ENCODE peak calls at places on chromosomes 16 and 17, in six cellular contexts. X is lower leg skin, B is heart right ventricle, V is tibial nerve, Z is Caco-2, Y is OCI-LY7. N is an unnamed sample.

GRCh38 chr17:28878981-28879380 is 18.6 kb downstream of the FLOT2 start:
- DNase-seq in X (no peak), B (no peak), V (no peak), Z (peak), Y (peak), N (peak)

GRCh38 chr17:9932481-9932880 is 27.4 kb upstream of the RCVRN start:
- DNase-seq in X (no peak), B (no peak), V (no peak), Z (no peak), Y (no peak), N (no peak)

GRCh38 chr17:32536736-32537646 is 50.2 kb downstream of the CDK5R1 start:
- DNase-seq in X (no peak), B (no peak), V (no peak), Z (no peak), Y (no peak), N (peak)

GRCh38 chr17:45143767-45144198 is 4.5 kb upstream of the HEXIM1 start:
- DNase-seq in X (peak), B (peak), V (peak), Z (no peak), Y (no peak), N (peak)

GRCh38 chr16:85913688-85914422 is 14.9 kb downstream of the IRF8 start:
- DNase-seq in X (no peak), B (no peak), V (no peak), Z (no peak), Y (no peak), N (no peak)

GRCh38 chr17:2025622-2026309 is 632 bp upstream of the RTN4RL1 start:
- DNase-seq in X (peak), B (peak), V (peak), Z (peak), Y (no peak), N (no peak)

GRCh38 chr16:67943619-67944503 is at the start of gene LCAT:
- DNase-seq in X (no peak), B (peak), V (peak), Z (no peak), Y (no peak), N (peak)

GRCh38 chr17:30808785-30809286 is 15.7 kb downstream of the CRLF3 start:
- DNase-seq in X (no peak), B (no peak), V (no peak), Z (no peak), Y (peak), N (no peak)

GRCh38 chr17:47730681-47731080 is 2.4 kb upstream of the TBX21 start:
- DNase-seq in X (no peak), B (no peak), V (no peak), Z (peak), Y (no peak), N (no peak)

GRCh38 chr16:74563828-74564263 is 43.1 kb downstream of the GLG1 start:
- DNase-seq in X (peak), B (no peak), V (no peak), Z (no peak), Y (no peak), N (peak)

GRCh38 chr16:1794221-1794871 is 841 bp upstream of the IGFALS start:
- DNase-seq in X (no peak), B (peak), V (no peak), Z (peak), Y (no peak), N (no peak)

GRCh38 chr16:89448656-89449055 is 41.7 kb downstream of the ANKRD11 start:
- DNase-seq in X (no peak), B (peak), V (no peak), Z (no peak), Y (no peak), N (no peak)

GRCh38 chr16:47519543-47519942 is 58.4 kb downstream of the PHKB start:
- DNase-seq in X (no peak), B (no peak), V (no peak), Z (no peak), Y (no peak), N (no peak)

GRCh38 chr17:17859909-17860760 is 23.3 kb upstream of the SREBF1 start:
- DNase-seq in X (no peak), B (peak), V (peak), Z (peak), Y (peak), N (peak)

GRCh38 chr17:73960469-73960868 is 243.0 kb upstream of the RPL38 start:
- DNase-seq in X (no peak), B (no peak), V (no peak), Z (no peak), Y (no peak), N (no peak)

GRCh38 chr16:86831366-86831765 is 253.0 kb downstream of the FOXL1 start:
- DNase-seq in X (no peak), B (no peak), V (no peak), Z (no peak), Y (peak), N (no peak)

GRCh38 chr17:38906429-38907172 is 18.8 kb upstream of the LASP1NB start:
- DNase-seq in X (no peak), B (no peak), V (no peak), Z (no peak), Y (no peak), N (no peak)

GRCh38 chr17:8125196-8125946 is 1.5 kb upstream of the HES7 start:
- DNase-seq in X (peak), B (peak), V (peak), Z (peak), Y (peak), N (no peak)

GRCh38 chr16:990516-991291 is 9.1 kb downstream of the SOX8 start:
- DNase-seq in X (no peak), B (no peak), V (no peak), Z (no peak), Y (no peak), N (no peak)

GRCh38 chr16:24984903-24985675 is 30.1 kb downstream of the ARHGAP17 start:
- DNase-seq in X (no peak), B (no peak), V (no peak), Z (no peak), Y (no peak), N (no peak)

GRCh38 chr17:37234106-37234505 is 141.7 kb upstream of the C17orf78 start:
- DNase-seq in X (no peak), B (no peak), V (no peak), Z (no peak), Y (no peak), N (no peak)

GRCh38 chr16:87653234-87653633 is 50.9 kb downstream of the JPH3 start:
- DNase-seq in X (no peak), B (no peak), V (no peak), Z (no peak), Y (peak), N (no peak)

GRCh38 chr17:77555741-77556291 is 402.7 kb upstream of the TNRC6C start:
- DNase-seq in X (no peak), B (no peak), V (peak), Z (no peak), Y (no peak), N (no peak)

GRCh38 chr17:82391496-82392066 is 20.0 kb downstream of the UTS2R start:
- DNase-seq in X (no peak), B (no peak), V (no peak), Z (no peak), Y (no peak), N (no peak)

GRCh38 chr16:28554634-28555423 is 1.1 kb downstream of the SGF29 start:
- DNase-seq in X (no peak), B (no peak), V (no peak), Z (no peak), Y (no peak), N (no peak)

GRCh38 chr17:3529817-3530741 is 27.5 kb downstream of the TRPV3 start:
- DNase-seq in X (peak), B (peak), V (peak), Z (peak), Y (no peak), N (no peak)

GRCh38 chr17:7782237-7782636 is 51.8 kb upstream of the KDM6B start:
- DNase-seq in X (no peak), B (no peak), V (no peak), Z (no peak), Y (no peak), N (peak)

GRCh38 chr17:48429638-48430586 is at the start of gene SKAP1:
- DNase-seq in X (no peak), B (no peak), V (no peak), Z (peak), Y (no peak), N (no peak)

DNA sequence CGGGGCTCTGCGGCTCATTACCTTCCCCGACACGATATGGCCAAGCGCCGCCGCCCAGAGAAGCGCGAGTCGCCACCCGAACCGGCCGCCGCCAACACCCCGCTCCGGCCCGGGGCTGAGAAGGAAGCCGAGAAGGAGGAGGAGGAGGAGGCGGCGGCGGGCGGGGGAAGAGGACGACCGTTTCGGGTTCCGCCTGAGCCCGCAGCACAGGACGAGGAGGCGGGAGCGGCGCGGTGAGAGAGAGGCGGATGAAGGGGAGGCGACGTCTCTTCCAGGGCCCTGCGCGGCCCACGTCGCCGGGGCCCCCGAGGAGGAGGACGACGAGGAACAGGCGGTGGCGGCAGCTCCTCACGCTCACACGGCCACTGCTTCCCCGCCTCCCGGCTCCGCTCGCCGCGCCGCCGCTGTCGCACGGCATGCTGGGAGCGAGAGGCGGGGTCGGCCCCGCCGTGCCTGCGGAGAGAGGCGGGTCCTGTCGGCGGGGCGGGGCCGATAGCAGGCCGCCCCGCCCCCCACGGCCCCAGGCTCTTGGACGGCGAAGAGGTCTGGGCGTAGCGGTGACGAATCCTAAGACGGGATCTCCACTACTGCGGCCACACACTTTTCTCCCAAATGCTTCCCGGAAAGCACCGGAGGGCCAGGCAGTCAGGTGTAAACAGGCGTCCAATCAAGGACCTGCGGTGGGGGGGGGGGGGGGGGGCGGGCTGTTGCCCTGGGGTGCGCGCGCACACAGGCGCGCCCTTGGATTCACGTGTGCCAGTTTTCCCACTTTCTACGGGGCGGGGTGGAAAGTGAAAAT is 97.3 kb upstream of the METTL9 start:
- DNase-seq in X (peak), B (peak), V (peak), Z (peak), Y (peak), N (peak)
- TF ChIP-seq CTCF in X (no peak), B (no peak), V (no peak), Z (no peak), Y (no peak), N (no peak)

GRCh38 chr16:49275870-49276269 is 5.8 kb downstream of the CBLN1 start:
- DNase-seq in X (no peak), B (no peak), V (no peak), Z (no peak), Y (no peak), N (no peak)
- H3K4me3 ChIP-seq in X (no peak), B (no peak), V (no peak), Z (no peak), Y (no peak), N (no peak)

GRCh38 chr17:15133826-15134225 is 131.3 kb downstream of the PMP22 start:
- DNase-seq in X (no peak), B (no peak), V (no peak), Z (no peak), Y (no peak), N (no peak)

GRCh38 chr17:15133143-15133542 is 132.0 kb downstream of the PMP22 start:
- DNase-seq in X (no peak), B (no peak), V (no peak), Z (no peak), Y (no peak), N (no peak)

GRCh38 chr17:15134363-15134762 is 130.8 kb downstream of the PMP22 start:
- DNase-seq in X (no peak), B (no peak), V (no peak), Z (no peak), Y (no peak), N (no peak)
- TF ChIP-seq CTCF in X (no peak), B (no peak), V (no peak), Z (no peak), Y (no peak), N (no peak)

GRCh38 chr16:17143546-17144419 is 327.0 kb downstream of the XYLT1 start:
- DNase-seq in X (no peak), B (no peak), V (no peak), Z (no peak), Y (no peak), N (no peak)

GRCh38 chr16:17149904-17150483 is 320.8 kb downstream of the XYLT1 start:
- DNase-seq in X (no peak), B (no peak), V (no peak), Z (no peak), Y (no peak), N (no peak)

GRCh38 chr16:17144431-17144830 is 326.3 kb downstream of the XYLT1 start:
- DNase-seq in X (no peak), B (no peak), V (no peak), Z (no peak), Y (no peak), N (no peak)

GRCh38 chr16:17147942-17148341 is 322.8 kb downstream of the XYLT1 start:
- DNase-seq in X (no peak), B (no peak), V (no peak), Z (no peak), Y (no peak), N (no peak)

DNA sequence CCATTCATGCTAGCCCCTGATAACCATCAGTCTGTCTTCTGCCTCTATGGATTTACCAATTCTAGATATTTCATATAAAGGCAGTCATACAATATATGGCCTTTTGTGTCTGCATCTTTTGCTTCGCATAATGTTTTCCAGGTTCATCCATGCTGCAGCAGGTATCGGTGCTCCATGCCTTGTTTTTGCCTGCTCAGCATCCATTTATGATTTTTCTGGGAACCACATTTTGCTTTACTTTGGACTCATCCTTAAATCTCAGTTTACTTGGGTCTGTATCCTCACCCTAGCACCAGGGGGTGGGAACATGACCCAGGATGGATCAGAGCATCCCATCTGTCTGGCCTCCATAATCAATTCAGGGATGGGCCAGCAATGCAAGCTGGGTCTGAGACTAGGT is 325.7 kb downstream of the XYLT1 start:
- DNase-seq in X (no peak), B (no peak), V (no peak), Z (no peak), Y (no peak), N (no peak)
- H3K4me3 ChIP-seq in X (no peak), B (no peak), V (no peak), Z (no peak), Y (no peak), N (no peak)

GRCh38 chr16:12317856-12318591 is 341.5 kb downstream of the SNX29 start:
- DNase-seq in X (no peak), B (no peak), V (no peak), Z (no peak), Y (no peak), N (no peak)

GRCh38 chr16:12317121-12317810 is 340.7 kb downstream of the SNX29 start:
- DNase-seq in X (no peak), B (no peak), V (no peak), Z (no peak), Y (peak), N (no peak)

GRCh38 chr16:12314786-12315185 is 338.3 kb downstream of the SNX29 start:
- DNase-seq in X (no peak), B (no peak), V (no peak), Z (no peak), Y (no peak), N (peak)

GRCh38 chr16:12313902-12314621 is 337.5 kb downstream of the SNX29 start:
- DNase-seq in X (no peak), B (no peak), V (no peak), Z (no peak), Y (no peak), N (no peak)

DNA sequence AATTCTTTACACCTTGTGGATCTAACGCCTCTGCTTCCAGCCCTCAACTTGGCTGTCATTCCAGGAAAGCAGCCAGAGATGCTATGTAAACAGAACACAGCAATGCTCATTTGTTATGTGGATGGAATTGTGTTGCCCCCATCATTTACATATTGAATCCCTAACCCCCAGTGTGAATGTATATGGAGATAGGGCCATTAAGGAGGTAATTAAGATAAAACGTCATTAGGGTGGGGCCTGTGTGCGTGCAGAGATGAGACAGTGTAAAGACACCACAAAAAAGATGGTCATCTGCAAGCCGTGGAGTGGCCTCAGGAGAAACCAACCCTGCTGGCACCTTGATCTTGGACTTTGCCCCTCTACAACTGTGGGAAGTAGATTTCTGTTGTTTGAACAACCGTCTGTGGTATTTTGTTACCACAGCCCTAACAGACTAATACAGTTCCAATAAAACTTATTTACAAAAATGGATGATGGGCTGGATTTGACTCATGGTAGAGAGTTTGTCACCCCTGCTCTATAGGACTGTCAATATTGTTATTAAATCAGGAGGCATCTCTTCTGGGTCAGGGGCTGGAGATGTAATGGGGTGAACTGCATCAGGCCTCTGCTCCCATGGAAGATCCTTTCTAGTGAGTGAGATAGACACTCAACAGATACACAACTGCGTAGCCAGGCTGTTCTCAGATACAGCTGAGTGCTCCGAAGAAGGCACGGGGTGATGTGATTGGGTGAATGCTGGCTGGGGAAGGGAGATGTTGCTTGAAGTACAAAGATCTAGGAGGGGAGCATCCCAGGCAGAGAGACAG is 339.0 kb downstream of the SNX29 start:
- DNase-seq in X (no peak), B (no peak), V (no peak), Z (no peak), Y (no peak), N (no peak)
- TF ChIP-seq CTCF in X (peak), B (no peak), V (no peak), Z (no peak), Y (no peak), N (no peak)

GRCh38 chr16:57689772-57690558 is 4.6 kb upstream of the DRC7 start:
- DNase-seq in X (no peak), B (peak), V (no peak), Z (peak), Y (peak), N (no peak)
- H3K4me3 ChIP-seq in X (no peak), B (no peak), V (no peak), Z (no peak), Y (no peak), N (no peak)